ENCODE peak calls at places on chromosomes 3 and 15, in six cellular contexts. One of them, this sample, is unnamed.

GRCh38 chr3:195175076-195175475 is 95.9 kb downstream of the XXYLT1 start:
- DNase-seq in transverse colon: no peak
- DNase-seq in Caco-2: no peak
- DNase-seq in nephron progenitor cell: no peak
- DNase-seq in mesothelial cell of epicardium: no peak
- DNase-seq in AG10803: no peak
- DNase-seq in this sample: no peak

GRCh38 chr15:57156210-57156887 is 220.0 kb upstream of the CGNL1 start:
- DNase-seq in transverse colon: no peak
- DNase-seq in Caco-2: no peak
- DNase-seq in nephron progenitor cell: no peak
- DNase-seq in mesothelial cell of epicardium: no peak
- DNase-seq in AG10803: peak
- DNase-seq in this sample: no peak

GRCh38 chr15:51735611-51736010 is 1.8 kb downstream of the LYSMD2 start:
- DNase-seq in transverse colon: no peak
- DNase-seq in Caco-2: no peak
- DNase-seq in nephron progenitor cell: no peak
- DNase-seq in mesothelial cell of epicardium: no peak
- DNase-seq in AG10803: no peak
- DNase-seq in this sample: no peak

GRCh38 chr3:44825264-44825925 is 36.3 kb upstream of the TMEM42 start:
- DNase-seq in transverse colon: no peak
- DNase-seq in Caco-2: no peak
- DNase-seq in nephron progenitor cell: no peak
- DNase-seq in mesothelial cell of epicardium: no peak
- DNase-seq in AG10803: peak
- DNase-seq in this sample: peak

GRCh38 chr3:115989927-115990326 is 366.6 kb downstream of the GAP43 start:
- DNase-seq in transverse colon: no peak
- DNase-seq in Caco-2: no peak
- DNase-seq in nephron progenitor cell: no peak
- DNase-seq in mesothelial cell of epicardium: no peak
- DNase-seq in AG10803: peak
- DNase-seq in this sample: no peak

GRCh38 chr15:91974321-91974720 is 120.8 kb downstream of the SLCO3A1 start:
- DNase-seq in transverse colon: no peak
- DNase-seq in Caco-2: no peak
- DNase-seq in nephron progenitor cell: no peak
- DNase-seq in mesothelial cell of epicardium: no peak
- DNase-seq in AG10803: no peak
- DNase-seq in this sample: peak

GRCh38 chr3:142353571-142353970 is 94.3 kb downstream of the XRN1 start:
- DNase-seq in transverse colon: no peak
- DNase-seq in Caco-2: no peak
- DNase-seq in nephron progenitor cell: no peak
- DNase-seq in mesothelial cell of epicardium: no peak
- DNase-seq in AG10803: peak
- DNase-seq in this sample: no peak

GRCh38 chr15:91813924-91814323 is 39.6 kb upstream of the SLCO3A1 start:
- DNase-seq in transverse colon: no peak
- DNase-seq in Caco-2: no peak
- DNase-seq in nephron progenitor cell: no peak
- DNase-seq in mesothelial cell of epicardium: no peak
- DNase-seq in AG10803: no peak
- DNase-seq in this sample: no peak

GRCh38 chr3:51997935-51998596 is 2.4 kb upstream of the RPL29 start:
- DNase-seq in transverse colon: no peak
- DNase-seq in Caco-2: peak
- DNase-seq in nephron progenitor cell: no peak
- DNase-seq in mesothelial cell of epicardium: no peak
- DNase-seq in AG10803: no peak
- DNase-seq in this sample: peak

GRCh38 chr3:173025941-173026340 is 115.1 kb downstream of the SPATA16 start:
- DNase-seq in transverse colon: no peak
- DNase-seq in Caco-2: no peak
- DNase-seq in nephron progenitor cell: no peak
- DNase-seq in mesothelial cell of epicardium: no peak
- DNase-seq in AG10803: no peak
- DNase-seq in this sample: no peak

GRCh38 chr15:86004061-86004460 is 75.6 kb upstream of the AGBL1 start:
- DNase-seq in transverse colon: no peak
- DNase-seq in Caco-2: no peak
- DNase-seq in nephron progenitor cell: no peak
- DNase-seq in mesothelial cell of epicardium: no peak
- DNase-seq in AG10803: no peak
- DNase-seq in this sample: no peak

GRCh38 chr3:24608701-24609387 is 114.2 kb upstream of the THRB start:
- DNase-seq in transverse colon: no peak
- DNase-seq in Caco-2: no peak
- DNase-seq in nephron progenitor cell: no peak
- DNase-seq in mesothelial cell of epicardium: no peak
- DNase-seq in AG10803: peak
- DNase-seq in this sample: no peak

DNA sequence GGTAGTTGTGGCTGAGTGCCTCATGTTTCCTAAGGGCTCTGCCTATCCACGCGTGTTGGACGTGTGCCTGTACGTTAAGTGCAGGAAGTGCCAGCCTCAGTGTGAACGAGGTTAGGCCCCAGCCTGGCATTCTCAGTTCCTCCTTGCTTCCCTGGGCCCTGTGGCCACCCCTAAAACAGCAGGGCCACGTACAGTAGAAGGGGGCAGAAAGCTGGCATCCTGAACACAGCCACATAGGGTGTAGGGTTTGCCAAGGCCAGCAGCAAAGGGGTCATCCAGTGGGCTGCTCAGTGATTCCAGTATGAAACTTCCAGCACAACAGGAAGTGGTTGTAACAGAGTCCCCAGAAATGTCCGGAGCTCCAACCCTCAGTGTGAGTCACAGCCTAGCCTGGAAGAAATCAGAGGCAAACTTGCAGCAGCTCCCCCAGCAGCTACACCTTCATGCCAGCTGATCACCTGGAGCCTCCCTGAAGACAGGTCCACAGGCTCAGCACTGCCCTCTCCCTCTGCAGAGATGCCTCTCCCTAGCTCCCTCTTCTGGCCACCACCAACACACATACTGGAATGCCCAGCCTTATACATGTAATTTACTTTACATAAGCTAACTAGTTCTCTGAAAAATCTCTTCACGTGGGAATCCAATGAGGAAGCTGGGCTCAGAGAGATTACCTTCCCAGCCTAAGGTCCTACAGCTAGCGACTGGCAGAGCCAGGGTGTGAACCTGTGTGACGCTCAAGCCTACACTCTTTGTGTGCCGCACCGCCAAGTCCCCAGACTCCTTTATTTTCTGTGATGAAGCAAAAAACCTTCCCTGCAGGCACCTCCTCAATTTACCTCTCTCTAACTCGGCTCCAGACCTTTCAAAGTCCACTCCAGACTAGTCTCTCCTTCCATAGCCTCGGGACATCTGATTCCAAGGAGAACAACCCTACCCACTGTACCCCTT is 26.6 kb downstream of the ILDR1 start:
- DNase-seq in transverse colon: peak
- DNase-seq in Caco-2: peak
- DNase-seq in nephron progenitor cell: peak
- DNase-seq in mesothelial cell of epicardium: peak
- DNase-seq in AG10803: peak
- DNase-seq in this sample: peak
- TF ChIP-seq CTCF in transverse colon: peak
- TF ChIP-seq CTCF in Caco-2: peak
- TF ChIP-seq CTCF in nephron progenitor cell: peak
- TF ChIP-seq CTCF in mesothelial cell of epicardium: no peak
- TF ChIP-seq CTCF in AG10803: peak
- TF ChIP-seq CTCF in this sample: peak

GRCh38 chr3:118760611-118761606 is 273.7 kb downstream of the IGSF11 start:
- DNase-seq in transverse colon: no peak
- DNase-seq in Caco-2: peak
- DNase-seq in nephron progenitor cell: no peak
- DNase-seq in mesothelial cell of epicardium: no peak
- DNase-seq in AG10803: no peak
- DNase-seq in this sample: peak
- TF ChIP-seq CTCF in transverse colon: no peak
- TF ChIP-seq CTCF in Caco-2: peak
- TF ChIP-seq CTCF in nephron progenitor cell: no peak
- TF ChIP-seq CTCF in mesothelial cell of epicardium: no peak
- TF ChIP-seq CTCF in AG10803: no peak
- TF ChIP-seq CTCF in this sample: no peak

GRCh38 chr3:48240711-48241491 is at the start of gene ZNF589:
- DNase-seq in transverse colon: peak
- DNase-seq in Caco-2: peak
- DNase-seq in nephron progenitor cell: peak
- DNase-seq in mesothelial cell of epicardium: peak
- DNase-seq in AG10803: peak
- DNase-seq in this sample: peak
- TF ChIP-seq CTCF in transverse colon: peak
- TF ChIP-seq CTCF in Caco-2: peak
- TF ChIP-seq CTCF in nephron progenitor cell: no peak
- TF ChIP-seq CTCF in mesothelial cell of epicardium: no peak
- TF ChIP-seq CTCF in AG10803: peak
- TF ChIP-seq CTCF in this sample: no peak

GRCh38 chr3:139934557-139935070 is 371 bp upstream of the CLSTN2 start:
- DNase-seq in transverse colon: peak
- DNase-seq in Caco-2: peak
- DNase-seq in nephron progenitor cell: peak
- DNase-seq in mesothelial cell of epicardium: peak
- DNase-seq in AG10803: no peak
- DNase-seq in this sample: no peak
- TF ChIP-seq CTCF in transverse colon: no peak
- TF ChIP-seq CTCF in Caco-2: peak
- TF ChIP-seq CTCF in nephron progenitor cell: peak
- TF ChIP-seq CTCF in mesothelial cell of epicardium: no peak
- TF ChIP-seq CTCF in AG10803: peak
- TF ChIP-seq CTCF in this sample: no peak

GRCh38 chr3:46854543-46854942 is 8.7 kb downstream of the MYL3 start:
- DNase-seq in transverse colon: no peak
- DNase-seq in Caco-2: no peak
- DNase-seq in nephron progenitor cell: no peak
- DNase-seq in mesothelial cell of epicardium: peak
- DNase-seq in AG10803: no peak
- DNase-seq in this sample: no peak
- TF ChIP-seq CTCF in transverse colon: no peak
- TF ChIP-seq CTCF in Caco-2: no peak
- TF ChIP-seq CTCF in nephron progenitor cell: no peak
- TF ChIP-seq CTCF in mesothelial cell of epicardium: no peak
- TF ChIP-seq CTCF in AG10803: no peak
- TF ChIP-seq CTCF in this sample: no peak

DNA sequence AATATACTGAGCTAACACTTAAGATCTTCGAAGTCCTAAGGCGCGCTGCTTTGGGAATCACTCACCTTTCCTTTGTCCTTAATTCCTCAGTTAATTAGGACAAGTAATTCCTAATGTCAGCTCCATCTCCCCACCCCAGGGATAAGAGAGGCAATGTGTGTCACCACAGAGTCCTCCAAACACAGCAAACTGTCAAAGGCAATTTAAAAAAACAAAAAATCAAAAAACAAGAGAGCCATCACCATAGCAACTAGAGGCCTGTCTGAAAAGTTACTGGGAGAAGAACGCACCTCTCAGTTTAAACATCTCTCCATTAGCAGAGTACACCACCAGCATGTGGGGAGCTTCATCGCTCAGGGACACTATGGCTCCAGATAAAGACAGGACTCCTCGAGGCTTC is 101.7 kb downstream of the OSBPL10 start:
- DNase-seq in transverse colon: no peak
- DNase-seq in Caco-2: no peak
- DNase-seq in nephron progenitor cell: no peak
- DNase-seq in mesothelial cell of epicardium: no peak
- DNase-seq in AG10803: no peak
- DNase-seq in this sample: no peak
- TF ChIP-seq CTCF in transverse colon: no peak
- TF ChIP-seq CTCF in Caco-2: no peak
- TF ChIP-seq CTCF in nephron progenitor cell: no peak
- TF ChIP-seq CTCF in mesothelial cell of epicardium: no peak
- TF ChIP-seq CTCF in AG10803: no peak
- TF ChIP-seq CTCF in this sample: no peak

GRCh38 chr3:149647812-149648211 is 10.0 kb downstream of the WWTR1 start:
- DNase-seq in transverse colon: no peak
- DNase-seq in Caco-2: no peak
- DNase-seq in nephron progenitor cell: no peak
- DNase-seq in mesothelial cell of epicardium: no peak
- DNase-seq in AG10803: no peak
- DNase-seq in this sample: no peak
- TF ChIP-seq CTCF in transverse colon: no peak
- TF ChIP-seq CTCF in Caco-2: no peak
- TF ChIP-seq CTCF in nephron progenitor cell: no peak
- TF ChIP-seq CTCF in mesothelial cell of epicardium: no peak
- TF ChIP-seq CTCF in AG10803: no peak
- TF ChIP-seq CTCF in this sample: no peak

GRCh38 chr15:44532689-44533088 is 4.3 kb upstream of the EIF3J start:
- DNase-seq in transverse colon: no peak
- DNase-seq in Caco-2: no peak
- DNase-seq in nephron progenitor cell: no peak
- DNase-seq in mesothelial cell of epicardium: no peak
- DNase-seq in AG10803: no peak
- DNase-seq in this sample: no peak
- TF ChIP-seq CTCF in transverse colon: no peak
- TF ChIP-seq CTCF in Caco-2: no peak
- TF ChIP-seq CTCF in nephron progenitor cell: no peak
- TF ChIP-seq CTCF in mesothelial cell of epicardium: no peak
- TF ChIP-seq CTCF in AG10803: peak
- TF ChIP-seq CTCF in this sample: no peak

DNA sequence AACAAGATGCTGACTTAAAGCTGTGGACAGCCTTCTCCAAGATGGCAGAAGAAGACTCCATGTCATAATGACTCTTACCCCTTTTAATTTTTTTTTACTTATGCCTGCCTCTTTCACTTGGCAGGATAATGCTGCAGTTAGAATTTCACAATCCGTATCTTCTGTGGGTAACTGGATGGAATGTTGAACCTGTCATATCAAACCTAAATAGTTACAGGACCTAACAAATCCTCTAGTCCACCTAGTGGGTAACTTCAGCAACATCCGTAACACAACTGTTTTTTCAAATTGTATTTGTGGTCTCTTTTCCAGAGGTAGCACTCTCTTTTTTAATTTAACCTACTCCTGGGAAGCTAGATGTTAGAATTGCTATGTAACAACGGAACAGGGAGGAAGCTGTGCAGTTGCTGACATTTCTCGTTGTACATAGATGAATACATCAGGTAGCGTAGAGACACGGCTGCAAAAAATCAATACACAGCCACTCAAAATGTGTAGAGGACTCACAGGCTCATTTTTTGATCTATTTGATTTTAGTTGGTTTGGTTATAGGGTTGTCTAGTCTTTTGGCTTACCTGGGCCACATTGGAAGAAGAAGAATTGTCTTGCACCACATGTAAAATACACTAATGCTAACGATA is 43.9 kb upstream of the TRPM1 start:
- DNase-seq in transverse colon: no peak
- DNase-seq in Caco-2: no peak
- DNase-seq in nephron progenitor cell: no peak
- DNase-seq in mesothelial cell of epicardium: no peak
- DNase-seq in AG10803: peak
- DNase-seq in this sample: no peak
- TF ChIP-seq CTCF in transverse colon: no peak
- TF ChIP-seq CTCF in Caco-2: peak
- TF ChIP-seq CTCF in nephron progenitor cell: no peak
- TF ChIP-seq CTCF in mesothelial cell of epicardium: no peak
- TF ChIP-seq CTCF in AG10803: peak
- TF ChIP-seq CTCF in this sample: no peak

GRCh38 chr3:191328963-191329653 is at the start of gene CCDC50:
- DNase-seq in transverse colon: peak
- DNase-seq in Caco-2: peak
- DNase-seq in nephron progenitor cell: peak
- DNase-seq in mesothelial cell of epicardium: peak
- DNase-seq in AG10803: peak
- DNase-seq in this sample: peak
- TF ChIP-seq CTCF in transverse colon: no peak
- TF ChIP-seq CTCF in Caco-2: no peak
- TF ChIP-seq CTCF in nephron progenitor cell: no peak
- TF ChIP-seq CTCF in mesothelial cell of epicardium: no peak
- TF ChIP-seq CTCF in AG10803: no peak
- TF ChIP-seq CTCF in this sample: no peak

This sample was measured in Calu3.